ENCODE peak calls at places on chromosomes 6 and 20, in seven cellular contexts. C is stimulated activated CD8-positive, alpha-beta memory T cell treated with anti-CD3 and anti-CD28 coated beads, Interleukin-12 subunit alpha, Interleukin-12 subunit beta, amount 100 ng/mL, for 4 hours; D is germinal center; J is RCC 7860; R is A549; E is hippocampal formation; U is ELR. A is an unnamed sample.

GRCh38 chr20:36538026-36538764 is 3.1 kb upstream of the MYL9 start:
- DNase-seq in D (no peak), J (no peak), U (no peak), R (no peak), E (no peak), C (no peak), A (no peak)

GRCh38 chr6:98039443-98039842 is 756.4 kb upstream of the MMS22L start:
- DNase-seq in R (no peak), C (no peak), U (no peak), E (no peak), D (no peak), J (no peak), A (no peak)

GRCh38 chr20:13008761-13009681 is at the start of gene SPTLC3:
- DNase-seq in C (no peak), D (no peak), U (peak), R (no peak), E (no peak), J (peak), A (no peak)

GRCh38 chr6:109373333-109373732 is 8.9 kb downstream of the CD164 start:
- DNase-seq in D (no peak), E (no peak), U (no peak), R (no peak), J (no peak), C (no peak), A (no peak)

GRCh38 chr6:1894954-1895353 is 285.2 kb downstream of the FOXC1 start:
- DNase-seq in E (no peak), D (no peak), R (no peak), U (no peak), C (no peak), J (no peak), A (no peak)

GRCh38 chr6:26216015-26216885 is 129.0 kb downstream of the HFE start:
- DNase-seq in E (peak), D (peak), R (no peak), U (peak), J (peak), C (peak), A (no peak)

GRCh38 chr6:73409395-73409794 is 14.8 kb downstream of the DDX43 start:
- DNase-seq in J (no peak), U (peak), D (no peak), C (no peak), E (no peak), R (no peak), A (no peak)

GRCh38 chr20:37505263-37506165 is 15.5 kb upstream of the NNAT start:
- DNase-seq in C (no peak), D (no peak), R (no peak), E (no peak), J (no peak), U (no peak), A (no peak)

GRCh38 chr6:154479388-154480143 is 30.9 kb downstream of the CNKSR3 start:
- DNase-seq in R (no peak), E (no peak), J (peak), C (no peak), U (peak), D (no peak), A (no peak)

GRCh38 chr6:168284187-168284586 is 35.4 kb downstream of the DACT2 start:
- DNase-seq in U (no peak), C (no peak), J (no peak), D (no peak), R (no peak), E (no peak), A (no peak)

GRCh38 chr20:35443003-35443402 is 5.0 kb upstream of the GDF5 start:
- DNase-seq in C (no peak), E (no peak), R (no peak), U (peak), D (no peak), J (no peak), A (no peak)

GRCh38 chr6:89368107-89368506 is 15.6 kb upstream of the UBE2J1 start:
- DNase-seq in C (peak), R (peak), E (peak), J (no peak), U (peak), D (peak), A (peak)

GRCh38 chr6:100592929-100593328 is 128.2 kb upstream of the SIM1 start:
- DNase-seq in D (no peak), U (no peak), E (no peak), J (no peak), C (no peak), R (no peak), A (no peak)

GRCh38 chr6:25138024-25138696 is 141.0 kb upstream of the CARMIL1 start:
- DNase-seq in U (peak), R (peak), D (peak), E (peak), C (peak), J (peak), A (no peak)

GRCh38 chr6:63804381-63804956 is 168.9 kb downstream of the PHF3 start:
- DNase-seq in E (no peak), J (peak), C (no peak), U (peak), R (no peak), D (no peak), A (no peak)

GRCh38 chr20:57076951-57077350 is 189.5 kb downstream of the BMP7 start:
- DNase-seq in R (no peak), C (no peak), E (no peak), U (peak), D (no peak), J (no peak), A (no peak)

GRCh38 chr6:90993771-90994170 is 406.9 kb upstream of the MAP3K7 start:
- DNase-seq in J (peak), R (no peak), E (no peak), U (no peak), D (no peak), C (no peak), A (no peak)

GRCh38 chr6:5307058-5307457 is 45.7 kb downstream of the FARS2 start:
- DNase-seq in E (no peak), J (no peak), R (no peak), D (no peak), C (no peak), U (no peak), A (no peak)

GRCh38 chr6:82711992-82712788 is 348.6 kb downstream of the TPBG start:
- DNase-seq in E (peak), J (no peak), C (no peak), R (no peak), U (no peak), D (no peak), A (no peak)

GRCh38 chr6:142002825-142003405 is 129.8 kb upstream of the GJE1 start:
- DNase-seq in R (no peak), E (no peak), U (no peak), C (no peak), J (no peak), D (no peak), A (no peak)

A was measured in HuH-7.5.